ENCODE peak calls at places on chromosomes 2 and 18, in nine cellular contexts. D is stimulated activated CD4-positive, alpha-beta T cell treated with anti-CD3 and anti-CD28 coated beads, Interleukin-15, amount 100 ng/mL, for 24 hours; H is cardiac muscle cell; P is stimulated activated CD8-positive, alpha-beta memory T cell treated with anti-CD3 and anti-CD28 coated beads, Interleukin-15, amount 100 ng/mL, for 24 hours; B is GM12865; F is nephron progenitor cell; O is right cardiac atrium; R is H7; J is nucleus accumbens. Z is an unnamed sample.

GRCh38 chr2:113894156-113894743 is 4.4 kb downstream of the ACTR3 start:
- DNase-seq in O (no peak), J (no peak), P (no peak), F (no peak), R (no peak), H (no peak), B (no peak), D (no peak), Z (no peak)

GRCh38 chr18:48672671-48673340 is 134.0 kb downstream of the CTIF start:
- DNase-seq in J (no peak), F (no peak), B (no peak), R (no peak), O (no peak), D (no peak), P (no peak), H (no peak), Z (no peak)

GRCh38 chr18:31723998-31724711 is 36.5 kb downstream of the SLC25A52 start:
- DNase-seq in H (no peak), B (no peak), O (peak; percentile 77), R (peak; percentile 25), J (peak; percentile 28), D (peak; percentile 12), F (no peak), P (no peak), Z (no peak)

GRCh38 chr18:2818281-2818680 is 28.5 kb upstream of the EMILIN2 start:
- DNase-seq in F (no peak), H (no peak), O (no peak), B (no peak), J (no peak), D (no peak), R (no peak), P (no peak), Z (no peak)

GRCh38 chr2:8546319-8547283 is 135.3 kb upstream of the ID2 start:
- DNase-seq in D (no peak), R (no peak), O (no peak), P (no peak), H (no peak), J (no peak), B (no peak), F (no peak), Z (no peak)

GRCh38 chr2:192546566-192546965 is 351.8 kb upstream of the TMEFF2 start:
- DNase-seq in R (no peak), B (no peak), O (no peak), H (no peak), P (no peak), F (no peak), J (no peak), D (no peak), Z (no peak)

GRCh38 chr2:25558262-25558661 is 115.1 kb downstream of the DTNB start:
- DNase-seq in B (peak; percentile 85), D (peak; percentile 58), R (no peak), H (no peak), F (no peak), O (no peak), P (no peak), J (no peak), Z (no peak)

GRCh38 chr2:28338046-28338753 is 54.5 kb upstream of the FOSL2 start:
- DNase-seq in O (peak; percentile 95), F (peak; percentile 34), D (no peak), B (no peak), H (peak; percentile 29), R (no peak), J (no peak), P (no peak), Z (no peak)

GRCh38 chr2:15096873-15097272 is 464.3 kb downstream of the NBAS start:
- DNase-seq in J (no peak), D (no peak), F (no peak), H (no peak), R (no peak), P (no peak), O (no peak), B (no peak), Z (no peak)

GRCh38 chr18:14975431-14975830 is 227.5 kb downstream of the ANKRD30B start:
- DNase-seq in P (no peak), F (no peak), J (no peak), D (no peak), O (no peak), B (no peak), R (no peak), H (no peak), Z (no peak)

GRCh38 chr2:171317492-171318125 is 116.2 kb downstream of the METTL8 start:
- DNase-seq in D (peak; percentile 24), F (no peak), P (no peak), H (no peak), O (no peak), J (no peak), R (no peak), B (peak; percentile 84), Z (no peak)

GRCh38 chr2:15693382-15693781 is 101.7 kb downstream of the DDX1 start:
- DNase-seq in J (no peak), O (no peak), R (no peak), P (no peak), D (no peak), B (no peak), F (no peak), H (no peak), Z (no peak)

GRCh38 chr2:111050701-111051376 is 69.9 kb upstream of the BCL2L11 start:
- DNase-seq in P (no peak), O (no peak), J (no peak), D (peak; percentile 30), F (no peak), B (peak; percentile 62), H (no peak), R (no peak), Z (no peak)

GRCh38 chr2:71482055-71482454 is 28.7 kb downstream of the DYSF start:
- DNase-seq in J (no peak), R (peak; percentile 80), H (no peak), P (no peak), B (no peak), D (no peak), O (no peak), F (peak; percentile 29), Z (no peak)

GRCh38 chr18:74225193-74225840 is 66.4 kb downstream of the CYB5A start:
- DNase-seq in D (no peak), H (peak; percentile 10), B (no peak), O (no peak), J (no peak), P (no peak), R (no peak), F (no peak), Z (no peak)

GRCh38 chr18:46630991-46631390 is 26.0 kb downstream of the LOXHD1 start:
- DNase-seq in B (no peak), F (no peak), D (no peak), J (no peak), R (no peak), H (no peak), P (no peak), O (no peak), Z (no peak)

GRCh38 chr2:167135691-167136090 is 247.4 kb downstream of the XIRP2 start:
- DNase-seq in R (no peak), P (no peak), H (no peak), F (no peak), O (no peak), D (no peak), B (no peak), J (no peak), Z (no peak)

GRCh38 chr2:19987936-19988335 is 2.0 kb downstream of the WDR35 start:
- DNase-seq in P (no peak), D (no peak), F (no peak), J (no peak), R (no peak), B (peak; percentile 69), H (no peak), O (no peak), Z (no peak)

GRCh38 chr2:217840522-217840921 is 162.3 kb downstream of the TNS1 start:
- DNase-seq in D (no peak), R (no peak), H (no peak), F (no peak), P (no peak), O (peak; percentile 59), J (no peak), B (no peak), Z (no peak)

GRCh38 chr2:42010743-42011298 is 37.0 kb upstream of the PKDCC start:
- DNase-seq in P (no peak), H (no peak), J (no peak), B (no peak), D (no peak), R (no peak), O (no peak), F (no peak), Z (no peak)

GRCh38 chr2:8680931-8681760 is 710 bp upstream of the ID2 start:
- DNase-seq in H (peak; percentile 87), J (peak; percentile 60), B (peak; percentile 81), P (peak; percentile 60), R (peak; percentile 86), F (peak; percentile 67), O (peak; percentile 84), D (peak; percentile 89), Z (peak; percentile 64)

GRCh38 chr2:235595420-235596010 is 101.7 kb downstream of the AGAP1 start:
- DNase-seq in H (peak; percentile 73), D (peak; percentile 55), J (peak; percentile 64), O (peak; percentile 89), B (peak; percentile 56), F (peak; percentile 76), R (peak; percentile 83), P (no peak), Z (peak; percentile 53)

GRCh38 chr18:50374170-50374752 is 585 bp upstream of the SKA1 start:
- DNase-seq in D (no peak), H (no peak), F (no peak), R (no peak), P (no peak), B (no peak), O (no peak), J (no peak), Z (no peak)

GRCh38 chr18:58202406-58202730 is 158.3 kb downstream of the NEDD4L start:
- DNase-seq in F (no peak), H (no peak), R (no peak), B (no peak), D (no peak), O (no peak), P (no peak), J (no peak), Z (peak; percentile 49)

GRCh38 chr2:189791338-189792042 is 7.2 kb downstream of the PMS1 start:
- DNase-seq in R (no peak), D (no peak), J (no peak), B (peak; percentile 49), O (no peak), P (no peak), H (no peak), F (no peak), Z (no peak)